ENCODE peak calls at places on chromosome 4, in six cellular contexts. C, E, P, Z, K and D are unnamed samples.
A peak's percentile ranks its signal among the peaks of the same experiment; 100 is the strongest.

GRCh38 chr4:148962539-148963290 is 520.5 kb upstream of the NR3C2 start:
- DNase-seq in C (no peak), E (no peak), P (no peak), Z (no peak), K (peak; percentile 60), D (peak; percentile 55)

GRCh38 chr4:8016527-8016926 is 76.9 kb upstream of the AFAP1 start:
- DNase-seq in C (no peak), E (no peak), P (no peak), Z (no peak), K (no peak), D (no peak)

GRCh38 chr4:183783933-183784622 is 121.0 kb upstream of the STOX2 start:
- DNase-seq in C (peak; percentile 53), E (no peak), P (peak; percentile 65), Z (no peak), K (peak; percentile 74), D (no peak)

GRCh38 chr4:3421470-3421869 is 20.3 kb upstream of the HGFAC start:
- DNase-seq in C (no peak), E (no peak), P (no peak), Z (no peak), K (no peak), D (no peak)

GRCh38 chr4:37434469-37434868 is 189.9 kb downstream of the NWD2 start:
- DNase-seq in C (no peak), E (no peak), P (peak; percentile 9), Z (no peak), K (peak; percentile 33), D (no peak)

GRCh38 chr4:8117278-8117682 is 41.3 kb downstream of the ABLIM2 start:
- DNase-seq in C (peak; percentile 35), E (peak; percentile 92), P (peak; percentile 3), Z (no peak), K (peak; percentile 37), D (no peak)

GRCh38 chr4:73021634-73022033 is 47.9 kb downstream of the COX18 start:
- DNase-seq in C (no peak), E (no peak), P (peak; percentile 34), Z (no peak), K (peak; percentile 63), D (peak; percentile 55)

GRCh38 chr4:154004859-154005520 is 216.1 kb upstream of the SFRP2 start:
- DNase-seq in C (no peak), E (peak; percentile 19), P (peak; percentile 97), Z (no peak), K (peak; percentile 15), D (peak; percentile 83)

GRCh38 chr4:22454216-22454838 is 61.5 kb downstream of the ADGRA3 start:
- DNase-seq in C (no peak), E (no peak), P (no peak), Z (no peak), K (no peak), D (no peak)

GRCh38 chr4:11415409-11416070 is 13.2 kb downstream of the HS3ST1 start:
- DNase-seq in C (no peak), E (no peak), P (no peak), Z (no peak), K (no peak), D (no peak)

GRCh38 chr4:11418610-11419009 is 10.1 kb downstream of the HS3ST1 start:
- DNase-seq in C (no peak), E (no peak), P (no peak), Z (no peak), K (no peak), D (no peak)

GRCh38 chr4:11416767-11417113 is 12.0 kb downstream of the HS3ST1 start:
- DNase-seq in C (no peak), E (no peak), P (no peak), Z (no peak), K (no peak), D (no peak)

GRCh38 chr4:11412211-11412610 is 16.5 kb downstream of the HS3ST1 start:
- DNase-seq in C (no peak), E (no peak), P (no peak), Z (no peak), K (no peak), D (no peak)

DNA sequence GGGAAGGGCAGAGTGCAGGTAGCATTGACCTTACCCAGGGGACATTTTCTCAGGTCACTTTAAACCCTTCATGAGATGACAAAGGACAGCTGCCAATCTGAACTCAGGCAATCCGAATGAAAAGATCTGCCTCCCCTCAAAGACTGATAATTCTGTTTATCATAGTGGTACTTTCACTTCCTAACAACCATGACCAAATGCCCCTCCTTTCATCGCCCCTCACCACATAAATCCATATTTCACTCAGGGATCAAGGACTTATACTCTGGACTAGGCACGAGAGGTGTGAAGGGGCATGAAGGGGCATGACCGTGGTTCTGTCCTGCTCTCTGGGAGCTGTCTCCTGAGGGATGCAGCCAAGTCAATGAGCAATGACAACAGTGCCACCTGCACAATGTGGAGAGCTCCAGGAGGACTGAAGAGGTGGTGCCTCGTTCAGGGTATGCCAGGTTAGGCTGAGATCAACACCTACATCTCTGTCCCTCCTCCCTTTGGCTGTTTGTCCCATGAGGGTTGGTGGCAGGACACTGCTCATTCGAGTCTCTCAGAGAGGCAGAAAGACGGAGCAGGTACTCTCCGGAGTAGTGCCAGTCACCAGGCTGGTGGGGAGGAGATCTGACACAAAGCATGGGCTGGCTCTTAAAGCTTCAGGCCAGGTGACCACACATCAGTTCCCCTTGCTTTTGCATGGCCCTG is 12.5 kb downstream of the HS3ST1 start:
- DNase-seq in C (no peak), E (no peak), P (no peak), Z (no peak), K (no peak), D (no peak)
- H3K4me3 ChIP-seq in C (no peak overlapping the region), E (no peak overlapping the region), P (no peak overlapping the region), Z (no peak overlapping the region), K (no peak overlapping the region), D (no peak overlapping the region)

GRCh38 chr4:177320721-177321120 is 11.0 kb downstream of the NEIL3 start:
- DNase-seq in C (no peak), E (no peak), P (no peak), Z (no peak), K (no peak), D (no peak)

GRCh38 chr4:177313263-177313662 is 3.6 kb downstream of the NEIL3 start:
- DNase-seq in C (no peak), E (no peak), P (peak; percentile 39), Z (no peak), K (peak; percentile 33), D (no peak)

GRCh38 chr4:177321647-177322046 is 12.0 kb downstream of the NEIL3 start:
- DNase-seq in C (no peak), E (no peak), P (no peak), Z (no peak), K (no peak), D (no peak)

GRCh38 chr4:177315767-177316490 is 6.3 kb downstream of the NEIL3 start:
- DNase-seq in C (no peak), E (no peak), P (peak; percentile 11), Z (no peak), K (no peak), D (no peak)
- H3K4me3 ChIP-seq in C (no peak overlapping the region), E (no peak overlapping the region), P (peak overlapping the region; percentile 19), Z (peak overlapping the region; percentile 33), K (no peak overlapping the region), D (no peak overlapping the region)

DNA sequence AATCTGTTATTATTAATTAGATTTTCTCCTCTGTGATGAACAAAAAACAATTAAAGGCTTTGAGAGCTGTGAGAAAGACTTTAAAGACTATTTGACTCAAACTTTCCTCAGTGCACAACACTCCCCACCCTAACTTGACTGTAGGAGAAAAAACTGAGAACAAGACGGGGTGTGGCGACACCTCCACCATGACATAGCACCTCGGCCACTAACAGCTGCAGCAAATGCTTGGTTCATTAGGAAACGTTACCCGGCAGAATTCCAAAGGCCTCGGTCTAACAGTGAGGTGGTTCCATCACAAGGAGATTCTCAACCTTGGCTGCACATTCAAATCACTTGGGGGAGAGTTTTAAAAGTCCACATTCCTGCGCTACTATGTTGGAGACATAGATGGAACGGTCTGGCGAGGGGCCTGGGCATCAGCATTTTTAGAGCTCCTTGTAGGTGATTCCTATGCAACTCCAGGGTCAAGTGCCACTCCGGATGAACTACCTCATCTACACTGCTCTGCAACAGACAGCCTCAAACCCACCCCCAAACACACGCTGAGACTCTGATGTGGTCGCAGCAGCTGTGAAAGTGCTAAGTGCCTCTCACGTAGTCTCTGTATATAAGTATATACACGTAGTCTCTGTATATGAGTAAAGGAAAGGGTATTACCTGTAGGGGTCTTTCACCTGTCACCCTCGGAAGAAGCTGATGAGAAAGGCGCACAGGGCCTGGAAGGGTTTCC is 1.0 kb downstream of the FGFBP2 start:
- DNase-seq in C (no peak), E (no peak), P (no peak), Z (no peak), K (no peak), D (no peak)
- H3K4me3 ChIP-seq in C (no peak overlapping the region), E (no peak overlapping the region), P (no peak overlapping the region), Z (no peak overlapping the region), K (no peak overlapping the region), D (no peak overlapping the region)

GRCh38 chr4:170089743-170090666 is at the start of gene AADAT:
- DNase-seq in C (peak; percentile 75), E (peak; percentile 83), P (peak; percentile 74), Z (peak; percentile 7), K (peak; percentile 27), D (peak; percentile 71)
- H3K4me3 ChIP-seq in C (peak within 1 kb of the TSS; percentile 40), E (peak within 1 kb of the TSS; percentile 59), P (peak within 1 kb of the TSS; percentile 80), Z (peak within 1 kb of the TSS; percentile 82), K (peak within 1 kb of the TSS; percentile 50), D (peak within 1 kb of the TSS; percentile 67)